ENCODE peak calls at places on chromosomes 11 and 22, in four cellular contexts. W is right lobe of liver, D is A549, V is left ventricle myocardium superior. S is an unnamed sample.

GRCh38 chr22:20807315-20807752 is 33.4 kb downstream of the SERPIND1 start:
- DNase-seq in W (no peak), D (peak), V (no peak), S (no peak)

GRCh38 chr11:69155302-69156198 is at the start of gene SMIM38:
- DNase-seq in W (no peak), D (no peak), V (peak), S (no peak)

GRCh38 chr22:37032535-37033460 is 13.3 kb downstream of the MPST start:
- DNase-seq in W (peak), D (peak), V (no peak), S (peak)

GRCh38 chr11:87589082-87589481 is 551.3 kb downstream of the TMEM135 start:
- DNase-seq in W (no peak), D (no peak), V (no peak), S (peak)

GRCh38 chr11:70292863-70293262 is 22.4 kb downstream of the PPFIA1 start:
- DNase-seq in W (peak), D (no peak), V (no peak), S (no peak)

GRCh38 chr11:10307411-10308207 is 2.7 kb downstream of the ADM start:
- DNase-seq in W (peak), D (peak), V (peak), S (peak)

GRCh38 chr11:116217441-116217840 is 555.3 kb downstream of the BUD13 start:
- DNase-seq in W (no peak), D (no peak), V (no peak), S (no peak)

GRCh38 chr11:123137496-123138270 is 57.4 kb downstream of the CLMP start:
- DNase-seq in W (peak), D (no peak), V (peak), S (peak)

GRCh38 chr11:68841718-68842426 is at the start of gene CPT1A:
- DNase-seq in W (peak), D (peak), V (peak), S (peak)

GRCh38 chr11:106121570-106122320 is 44.3 kb downstream of the AASDHPPT start:
- DNase-seq in W (no peak), D (peak), V (no peak), S (no peak)

GRCh38 chr11:64107300-64107699 is 58.6 kb downstream of the MACROD1 start:
- DNase-seq in W (no peak), D (no peak), V (no peak), S (no peak)

GRCh38 chr11:96863520-96863919 is 473.7 kb downstream of the JRKL start:
- DNase-seq in W (peak), D (no peak), V (peak), S (no peak)

GRCh38 chr11:126197277-126197939 is 14.0 kb downstream of the RPUSD4 start:
- DNase-seq in W (peak), D (no peak), V (no peak), S (no peak)

GRCh38 chr11:33402066-33402465 is 144.9 kb downstream of the HIPK3 start:
- DNase-seq in W (no peak), D (no peak), V (no peak), S (no peak)

GRCh38 chr11:11764428-11764803 is 77.4 kb upstream of the USP47 start:
- DNase-seq in W (no peak), D (no peak), V (no peak), S (no peak)

GRCh38 chr11:88039512-88040496 is 135.4 kb downstream of the RAB38 start:
- DNase-seq in W (no peak), D (no peak), V (no peak), S (no peak)

GRCh38 chr22:19984851-19985811 is 31.5 kb downstream of the ARVCF start:
- DNase-seq in W (peak), D (no peak), V (peak), S (no peak)

GRCh38 chr11:124793466-124794278 is 6.5 kb downstream of the MSANTD2 start:
- DNase-seq in W (no peak), D (peak), V (no peak), S (no peak)

GRCh38 chr11:14018441-14018840 is 55.9 kb downstream of the SPON1 start:
- DNase-seq in W (no peak), D (peak), V (no peak), S (no peak)

GRCh38 chr22:24827305-24827704 is 21.3 kb downstream of the SGSM1 start:
- DNase-seq in W (no peak), D (no peak), V (no peak), S (peak)

GRCh38 chr11:59182457-59183151 is 10.7 kb downstream of the DTX4 start:
- DNase-seq in W (no peak), D (peak), V (no peak), S (no peak)

GRCh38 chr22:45196308-45196707 is 32.6 kb downstream of the NUP50 start:
- DNase-seq in W (no peak), D (no peak), V (no peak), S (no peak)

S was measured in upper lobe of left lung.